ENCODE peak calls at places on chromosomes 6 and 20, in six cellular contexts. One of them, this sample, is unnamed.

GRCh38 chr6:135423649-135424128 is 73.9 kb downstream of the AHI1 start:
- DNase-seq in endothelial cell: no peak
- DNase-seq in H54: no peak
- DNase-seq in pancreas: no peak
- DNase-seq in stimulated activated CD4-positive, alpha-beta T cell treated with anti-CD3 and anti-CD28 coated beads, Interleukin-15, amount 100 ng/mL, for 48 hours: no peak
- DNase-seq in ureter: no peak
- DNase-seq in this sample: no peak

GRCh38 chr6:52155791-52156576 is 30.2 kb upstream of the IL17A start:
- DNase-seq in ureter: no peak
- DNase-seq in stimulated activated CD4-positive, alpha-beta T cell treated with anti-CD3 and anti-CD28 coated beads, Interleukin-15, amount 100 ng/mL, for 48 hours: no peak
- DNase-seq in H54: no peak
- DNase-seq in endothelial cell: peak; percentile 25
- DNase-seq in pancreas: no peak
- DNase-seq in this sample: no peak

GRCh38 chr6:157346371-157346770 is 23.1 kb upstream of the TMEM242 start:
- DNase-seq in pancreas: no peak
- DNase-seq in stimulated activated CD4-positive, alpha-beta T cell treated with anti-CD3 and anti-CD28 coated beads, Interleukin-15, amount 100 ng/mL, for 48 hours: no peak
- DNase-seq in H54: no peak
- DNase-seq in endothelial cell: no peak
- DNase-seq in ureter: no peak
- DNase-seq in this sample: no peak

GRCh38 chr6:5893295-5893694 is 113.4 kb downstream of the NRN1 start:
- DNase-seq in pancreas: no peak
- DNase-seq in stimulated activated CD4-positive, alpha-beta T cell treated with anti-CD3 and anti-CD28 coated beads, Interleukin-15, amount 100 ng/mL, for 48 hours: no peak
- DNase-seq in endothelial cell: no peak
- DNase-seq in H54: no peak
- DNase-seq in ureter: no peak
- DNase-seq in this sample: no peak

GRCh38 chr20:50333856-50334255 is 143.2 kb downstream of the CEBPB start:
- DNase-seq in H54: peak; percentile 79
- DNase-seq in endothelial cell: no peak
- DNase-seq in pancreas: no peak
- DNase-seq in stimulated activated CD4-positive, alpha-beta T cell treated with anti-CD3 and anti-CD28 coated beads, Interleukin-15, amount 100 ng/mL, for 48 hours: no peak
- DNase-seq in ureter: no peak
- DNase-seq in this sample: no peak

GRCh38 chr20:16243470-16243869 is 329.8 kb downstream of the KIF16B start:
- DNase-seq in ureter: no peak
- DNase-seq in stimulated activated CD4-positive, alpha-beta T cell treated with anti-CD3 and anti-CD28 coated beads, Interleukin-15, amount 100 ng/mL, for 48 hours: no peak
- DNase-seq in endothelial cell: no peak
- DNase-seq in H54: no peak
- DNase-seq in pancreas: no peak
- DNase-seq in this sample: no peak

GRCh38 chr20:62367483-62368302 is 581 bp upstream of the LAMA5 start:
- DNase-seq in endothelial cell: no peak
- DNase-seq in stimulated activated CD4-positive, alpha-beta T cell treated with anti-CD3 and anti-CD28 coated beads, Interleukin-15, amount 100 ng/mL, for 48 hours: no peak
- DNase-seq in ureter: no peak
- DNase-seq in pancreas: no peak
- DNase-seq in H54: no peak
- DNase-seq in this sample: peak; percentile 79

GRCh38 chr6:45192556-45192955 is 135.6 kb upstream of the RUNX2 start:
- DNase-seq in ureter: no peak
- DNase-seq in H54: no peak
- DNase-seq in stimulated activated CD4-positive, alpha-beta T cell treated with anti-CD3 and anti-CD28 coated beads, Interleukin-15, amount 100 ng/mL, for 48 hours: no peak
- DNase-seq in endothelial cell: no peak
- DNase-seq in pancreas: no peak
- DNase-seq in this sample: no peak

GRCh38 chr20:24657211-24657610 is 187.8 kb downstream of the SYNDIG1 start:
- DNase-seq in stimulated activated CD4-positive, alpha-beta T cell treated with anti-CD3 and anti-CD28 coated beads, Interleukin-15, amount 100 ng/mL, for 48 hours: no peak
- DNase-seq in endothelial cell: no peak
- DNase-seq in ureter: no peak
- DNase-seq in H54: peak; percentile 78
- DNase-seq in pancreas: no peak
- DNase-seq in this sample: no peak

GRCh38 chr6:100999034-100999597 is 118.0 kb upstream of the ASCC3 start:
- DNase-seq in H54: no peak
- DNase-seq in ureter: no peak
- DNase-seq in stimulated activated CD4-positive, alpha-beta T cell treated with anti-CD3 and anti-CD28 coated beads, Interleukin-15, amount 100 ng/mL, for 48 hours: no peak
- DNase-seq in endothelial cell: no peak
- DNase-seq in pancreas: no peak
- DNase-seq in this sample: no peak

GRCh38 chr6:86706449-86706848 is 230.9 kb upstream of the HTR1E start:
- DNase-seq in stimulated activated CD4-positive, alpha-beta T cell treated with anti-CD3 and anti-CD28 coated beads, Interleukin-15, amount 100 ng/mL, for 48 hours: no peak
- DNase-seq in endothelial cell: peak; percentile 39
- DNase-seq in ureter: no peak
- DNase-seq in pancreas: no peak
- DNase-seq in H54: no peak
- DNase-seq in this sample: peak; percentile 50

GRCh38 chr6:18985958-18986357 is 598.8 kb downstream of the RNF144B start:
- DNase-seq in pancreas: no peak
- DNase-seq in ureter: no peak
- DNase-seq in stimulated activated CD4-positive, alpha-beta T cell treated with anti-CD3 and anti-CD28 coated beads, Interleukin-15, amount 100 ng/mL, for 48 hours: no peak
- DNase-seq in H54: no peak
- DNase-seq in endothelial cell: no peak
- DNase-seq in this sample: no peak

GRCh38 chr6:142735182-142735581 is 209.8 kb downstream of the HIVEP2 start:
- DNase-seq in stimulated activated CD4-positive, alpha-beta T cell treated with anti-CD3 and anti-CD28 coated beads, Interleukin-15, amount 100 ng/mL, for 48 hours: no peak
- DNase-seq in ureter: no peak
- DNase-seq in H54: no peak
- DNase-seq in pancreas: no peak
- DNase-seq in endothelial cell: no peak
- DNase-seq in this sample: no peak

GRCh38 chr6:137862419-137863125 is 4.5 kb upstream of the TNFAIP3 start:
- DNase-seq in H54: no peak
- DNase-seq in stimulated activated CD4-positive, alpha-beta T cell treated with anti-CD3 and anti-CD28 coated beads, Interleukin-15, amount 100 ng/mL, for 48 hours: no peak
- DNase-seq in pancreas: no peak
- DNase-seq in endothelial cell: no peak
- DNase-seq in ureter: no peak
- DNase-seq in this sample: no peak